ENCODE peak calls at places on chromosomes 16 and 17, in eight cellular contexts. T, O, N, I, H, S, Y and X are unnamed samples.

GRCh38 chr17:33457477-33457876 is 164.4 kb upstream of the ASIC2 start:
- DNase-seq in T (no peak), O (no peak), N (no peak), I (no peak), H (no peak), S (no peak), Y (no peak), X (no peak)

GRCh38 chr17:67492251-67492740 is 115.2 kb downstream of the PITPNC1 start:
- DNase-seq in T (no peak), O (no peak), N (no peak), I (no peak), H (no peak), S (no peak), Y (no peak), X (no peak)

GRCh38 chr16:89123831-89124100 is 30.1 kb downstream of the ACSF3 start:
- DNase-seq in T (no peak), O (no peak), N (no peak), I (no peak), H (no peak), S (no peak), Y (no peak), X (no peak)

GRCh38 chr17:52027081-52027480 is 131.4 kb downstream of the CA10 start:
- DNase-seq in T (no peak), O (no peak), N (peak), I (no peak), H (no peak), S (no peak), Y (peak), X (peak)

GRCh38 chr17:50219939-50220465 is 18.6 kb upstream of the COL1A1 start:
- DNase-seq in T (no peak), O (no peak), N (no peak), I (no peak), H (peak), S (peak), Y (no peak), X (peak)

GRCh38 chr17:4636474-4637100 is 4.9 kb downstream of the ALOX15 start:
- DNase-seq in T (no peak), O (no peak), N (no peak), I (no peak), H (no peak), S (no peak), Y (no peak), X (no peak)

GRCh38 chr17:48626470-48627241 is 498 bp upstream of the HOXB9 start:
- DNase-seq in T (no peak), O (peak), N (peak), I (no peak), H (peak), S (peak), Y (peak), X (peak)

GRCh38 chr17:50051082-50051576 is 4.8 kb upstream of the ITGA3 start:
- DNase-seq in T (no peak), O (peak), N (no peak), I (peak), H (peak), S (no peak), Y (peak), X (peak)

GRCh38 chr16:59597269-59597668 is 863.2 kb upstream of the GOT2 start:
- DNase-seq in T (no peak), O (no peak), N (no peak), I (no peak), H (no peak), S (no peak), Y (no peak), X (no peak)

GRCh38 chr16:59591480-59591879 is 857.4 kb upstream of the GOT2 start:
- DNase-seq in T (no peak), O (no peak), N (no peak), I (no peak), H (peak), S (no peak), Y (peak), X (no peak)

DNA sequence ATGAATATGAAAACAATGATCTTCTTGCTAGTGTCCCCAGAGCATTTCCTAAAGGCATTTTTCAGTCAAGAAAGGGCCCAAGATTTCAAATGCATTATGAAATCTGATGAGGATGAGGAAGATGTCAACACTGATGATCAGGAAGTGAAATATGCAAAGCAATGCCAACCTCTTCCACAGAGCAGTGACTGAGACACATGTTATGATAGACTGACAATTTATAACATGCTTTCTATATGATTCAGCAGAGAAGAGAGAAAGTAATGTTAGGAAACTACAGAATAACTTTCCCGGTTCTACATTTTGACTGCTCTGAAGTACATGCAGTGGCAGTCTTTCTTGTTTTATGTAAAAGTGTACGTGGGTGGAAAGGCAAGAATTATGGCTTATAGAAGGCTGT is 859.1 kb upstream of the GOT2 start:
- DNase-seq in T (no peak), O (no peak), N (no peak), I (no peak), H (peak), S (no peak), Y (peak), X (no peak)
- H3K27ac ChIP-seq in T (no peak), O (no peak), N (no peak), I (no peak), H (peak), S (no peak), Y (no peak), X (no peak)

GRCh38 chr17:41324180-41325075 is 8.9 kb upstream of the KRTAP17-1 start:
- DNase-seq in T (no peak), O (peak), N (peak), I (peak), H (no peak), S (peak), Y (peak), X (peak)

GRCh38 chr17:41325611-41326010 is 10.1 kb upstream of the KRTAP17-1 start:
- DNase-seq in T (no peak), O (no peak), N (no peak), I (no peak), H (no peak), S (no peak), Y (no peak), X (no peak)

GRCh38 chr17:41325126-41325525 is 9.6 kb upstream of the KRTAP17-1 start:
- DNase-seq in T (no peak), O (no peak), N (no peak), I (no peak), H (no peak), S (no peak), Y (no peak), X (no peak)

GRCh38 chr17:41322903-41323895 is 7.7 kb upstream of the KRTAP17-1 start:
- DNase-seq in T (no peak), O (no peak), N (no peak), I (no peak), H (no peak), S (no peak), Y (no peak), X (no peak)

DNA sequence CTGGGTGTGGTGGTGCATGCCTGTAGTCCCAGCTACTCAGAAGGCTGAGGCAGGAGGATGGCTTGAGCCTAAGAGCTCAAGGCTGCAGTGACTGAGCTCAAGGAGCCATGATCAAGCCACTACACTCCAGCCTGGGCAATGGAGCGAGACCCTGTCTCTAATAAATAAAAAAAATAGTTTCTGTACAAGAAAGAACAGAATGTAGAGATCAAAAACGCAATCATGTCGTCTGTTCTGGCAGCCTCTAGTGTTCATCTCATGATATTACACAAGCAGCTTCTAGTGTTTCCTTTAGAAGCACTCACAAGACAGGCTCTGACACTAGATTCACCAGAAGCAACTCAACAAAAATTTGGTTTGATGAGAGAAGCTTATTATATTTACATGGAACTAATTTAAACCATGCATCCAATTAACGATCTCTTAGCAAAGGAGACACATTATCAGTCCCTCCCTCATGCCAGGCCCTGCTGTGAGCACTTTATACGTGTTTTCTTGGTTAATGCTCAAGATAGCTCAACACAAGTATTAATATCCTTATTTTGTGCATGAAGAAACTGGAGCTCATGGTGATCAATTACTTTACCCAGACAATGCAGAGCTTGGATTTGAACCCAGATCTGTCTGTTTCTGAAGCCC is 6.9 kb upstream of the KRTAP17-1 start:
- DNase-seq in T (peak), O (peak), N (peak), I (peak), H (peak), S (peak), Y (peak), X (peak)
- TF ChIP-seq EZH2phosphoT487 in T (no peak), O (no peak), N (no peak), I (no peak), H (no peak), S (no peak), Y (no peak), X (no peak)

GRCh38 chr17:42363767-42364585 is 24.3 kb downstream of the STAT3 start:
- DNase-seq in T (no peak), O (no peak), N (no peak), I (no peak), H (peak), S (no peak), Y (no peak), X (no peak)
- H3K27ac ChIP-seq in T (peak), O (no peak), N (no peak), I (no peak), H (peak), S (no peak), Y (no peak), X (peak)

DNA sequence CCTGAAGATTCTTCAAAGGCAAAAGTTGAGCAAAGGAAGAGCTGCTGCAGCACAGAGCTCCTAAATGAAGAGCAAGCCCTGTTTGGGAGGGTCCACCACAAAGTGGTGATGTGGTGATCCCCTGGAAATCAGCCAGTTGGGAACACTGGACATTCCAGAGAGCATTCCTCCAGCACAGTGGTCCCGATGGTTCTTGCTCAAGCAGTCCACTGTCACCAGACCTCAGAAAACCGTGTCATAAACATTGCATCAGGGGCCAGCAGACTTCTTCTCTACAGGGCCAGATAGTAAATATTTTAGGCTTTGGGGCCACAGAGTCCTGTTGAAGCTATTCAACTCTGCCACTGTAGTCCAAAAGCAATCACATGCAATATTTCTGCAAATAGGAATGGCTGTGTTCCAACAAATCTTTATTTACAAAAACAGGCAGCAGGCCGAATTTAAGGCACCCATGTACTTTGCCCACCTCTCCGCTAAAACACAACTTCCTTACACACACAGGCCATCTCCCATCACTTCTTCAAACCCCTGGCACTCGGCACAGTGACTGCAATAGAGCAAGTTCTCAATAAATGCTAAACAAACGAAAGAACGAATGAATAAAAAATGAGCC is 21.0 kb downstream of the SLC39A11 start:
- DNase-seq in T (no peak), O (no peak), N (no peak), I (no peak), H (peak), S (no peak), Y (no peak), X (no peak)
- TF ChIP-seq EZH2phosphoT487 in T (no peak), O (no peak), N (no peak), I (no peak), H (no peak), S (no peak), Y (no peak), X (no peak)

GRCh38 chr16:78770353-78771091 is 671.1 kb downstream of the WWOX start:
- DNase-seq in T (peak), O (no peak), N (peak), I (peak), H (peak), S (peak), Y (peak), X (peak)
- H3K27ac ChIP-seq in T (no peak), O (no peak), N (no peak), I (peak), H (no peak), S (no peak), Y (no peak), X (no peak)

DNA sequence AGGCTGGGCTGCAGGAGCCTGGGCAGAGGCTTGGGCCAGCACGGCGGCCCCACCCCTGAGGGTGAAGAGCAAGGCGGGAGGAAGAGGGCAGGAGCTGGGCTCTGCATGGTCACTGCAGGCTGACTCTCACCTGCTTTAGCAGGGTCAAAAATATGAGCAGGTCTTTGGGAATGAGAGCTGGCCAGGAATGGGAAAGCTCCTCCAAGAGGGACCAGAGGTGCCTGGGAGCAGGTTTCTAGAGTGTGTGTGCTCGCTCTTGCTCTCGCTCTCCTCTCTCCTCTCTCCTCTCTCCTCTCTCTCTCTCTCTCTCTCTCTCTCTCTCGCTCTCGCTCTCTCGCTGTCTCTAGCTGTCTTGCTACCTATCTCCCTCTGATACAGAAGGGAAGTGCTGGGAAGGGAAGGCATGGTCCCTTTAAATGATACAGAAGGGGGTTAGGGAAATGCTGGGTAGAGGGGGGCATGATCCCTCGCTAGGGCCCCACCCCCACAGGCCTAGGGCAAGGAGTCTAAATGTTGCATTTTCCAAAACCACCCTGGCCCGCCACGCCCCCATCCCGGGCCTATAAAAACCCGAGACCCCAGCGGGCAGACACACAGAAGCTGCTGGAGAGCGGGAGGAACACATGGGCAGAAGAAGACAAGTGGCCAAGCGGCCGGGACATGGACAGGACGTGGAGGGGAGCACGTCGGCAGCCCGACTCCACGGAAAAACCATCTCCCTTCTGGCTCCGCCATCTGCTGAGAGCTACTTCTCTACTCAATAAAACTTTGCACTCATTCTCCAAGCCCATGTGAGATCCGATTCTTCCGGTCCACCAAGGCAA is 34.4 kb upstream of the ENPP7 start:
- DNase-seq in T (peak), O (no peak), N (no peak), I (no peak), H (no peak), S (no peak), Y (no peak), X (no peak)
- TF ChIP-seq EZH2phosphoT487 in T (no peak), O (no peak), N (no peak), I (no peak), H (no peak), S (no peak), Y (no peak), X (no peak)

GRCh38 chr17:42270175-42270545 is 6.0 kb downstream of the STAT5B start:
- DNase-seq in T (no peak), O (no peak), N (no peak), I (no peak), H (no peak), S (no peak), Y (no peak), X (no peak)

GRCh38 chr17:42270596-42270995 is 5.6 kb downstream of the STAT5B start:
- DNase-seq in T (no peak), O (no peak), N (no peak), I (no peak), H (no peak), S (no peak), Y (no peak), X (no peak)

GRCh38 chr17:42272576-42272975 is 3.6 kb downstream of the STAT5B start:
- DNase-seq in T (no peak), O (no peak), N (no peak), I (no peak), H (no peak), S (no peak), Y (no peak), X (no peak)

GRCh38 chr17:42272162-42272561 is 4.0 kb downstream of the STAT5B start:
- DNase-seq in T (no peak), O (no peak), N (no peak), I (no peak), H (no peak), S (no peak), Y (no peak), X (no peak)

DNA sequence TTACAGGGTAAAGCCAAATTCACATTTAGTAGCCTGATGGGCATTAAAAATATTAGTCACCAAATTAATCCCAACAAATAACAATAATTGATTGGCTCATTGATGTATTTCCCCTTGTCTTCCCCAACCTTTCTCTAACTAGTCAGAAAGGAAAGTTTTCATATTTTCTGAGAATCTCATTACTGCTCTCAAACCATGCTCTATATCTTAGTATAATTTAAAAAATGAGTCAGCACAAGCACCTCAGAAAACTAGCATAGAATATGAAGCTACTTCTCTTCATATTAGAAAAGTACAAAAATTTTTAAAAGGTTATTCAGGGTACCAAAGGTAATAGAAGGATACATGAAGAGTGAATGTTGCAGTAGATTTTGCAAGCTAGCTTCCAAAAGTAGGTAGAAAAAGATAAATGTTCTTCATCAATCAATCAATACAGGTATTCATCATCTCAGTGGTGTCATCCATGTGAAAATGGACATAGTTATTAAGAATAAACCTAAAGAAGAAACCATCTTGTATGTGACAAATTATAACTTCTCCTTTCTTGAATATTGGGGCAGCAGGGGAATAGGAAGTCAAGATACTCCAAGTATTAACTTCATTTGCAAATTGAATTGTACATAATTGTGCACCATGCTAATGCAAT is 4.8 kb downstream of the STAT5B start:
- DNase-seq in T (no peak), O (no peak), N (no peak), I (no peak), H (no peak), S (no peak), Y (no peak), X (no peak)
- H3K27ac ChIP-seq in T (no peak), O (no peak), N (no peak), I (no peak), H (no peak), S (no peak), Y (no peak), X (no peak)

GRCh38 chr16:47258874-47259461 is 115.2 kb upstream of the NETO2 start:
- DNase-seq in T (peak), O (peak), N (peak), I (peak), H (peak), S (peak), Y (peak), X (no peak)

GRCh38 chr16:47260496-47260895 is 116.8 kb upstream of the NETO2 start:
- DNase-seq in T (no peak), O (no peak), N (no peak), I (no peak), H (no peak), S (no peak), Y (no peak), X (no peak)

DNA sequence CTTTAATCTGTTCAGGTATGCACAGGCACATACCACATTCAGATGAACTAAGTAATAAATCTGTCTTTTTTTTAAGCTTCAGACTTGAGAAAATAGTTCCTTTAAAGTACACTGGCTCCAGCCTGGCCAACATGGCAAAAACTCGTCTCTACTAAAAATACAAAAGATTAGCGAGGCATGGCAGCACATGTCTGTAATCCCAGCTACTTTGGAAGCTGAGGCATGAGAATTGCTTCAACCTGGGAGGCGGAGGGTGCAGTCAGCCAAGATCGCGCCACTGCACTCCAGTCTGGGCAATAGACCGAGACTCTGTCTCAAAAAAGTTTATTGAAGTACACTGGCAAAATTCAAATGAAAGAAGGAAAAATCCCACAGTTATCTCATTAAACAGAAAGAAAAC is 111.0 kb upstream of the NETO2 start:
- DNase-seq in T (no peak), O (no peak), N (no peak), I (no peak), H (no peak), S (no peak), Y (no peak), X (no peak)
- TF ChIP-seq EZH2phosphoT487 in T (no peak), O (no peak), N (no peak), I (no peak), H (no peak), S (no peak), Y (no peak), X (no peak)